ENCODE peak calls at places on chromosomes 4 and X, in eight cellular contexts. I is stimulated activated CD4-positive, alpha-beta T cell treated with anti-CD3 and anti-CD28 coated beads, TNF-alpha, amount 100 ng/mL, for 4 hours; C is activated CD4-positive, alpha-beta memory T cell treated with anti-CD3 and anti-CD28 coated beads, Interleukin-2, amount 10 ng/mL, durations not matched to agents 7 days and 5 days; J is MM.1S; F is activated CD8-positive, alpha-beta memory T cell treated with anti-CD3 and anti-CD28 coated beads for 4 hours; O is bronchial epithelial cell; T is activated T-cell treated with anti-CD3 and anti-CD28 coated beads for 1 hour; R is naive B cell. K is an unnamed sample.

GRCh38 chr4:6404611-6405416 is 67.6 kb downstream of the PPP2R2C start:
- DNase-seq in I (no peak), C (no peak), J (no peak), F (no peak), O (no peak), T (no peak), R (no peak), K (no peak)

GRCh38 chr4:16685536-16685935 is 212.9 kb downstream of the LDB2 start:
- DNase-seq in I (no peak), C (no peak), J (no peak), F (no peak), O (no peak), T (no peak), R (no peak), K (no peak)

GRCh38 chr4:144611850-144612249 is 34.1 kb upstream of the HHIP start:
- DNase-seq in I (no peak), C (no peak), J (peak; percentile 21), F (no peak), O (peak; percentile 20), T (no peak), R (no peak), K (peak; percentile 18)

GRCh38 chrX:56790778-56791177 is 61.7 kb downstream of the NBDY start:
- DNase-seq in I (no peak), C (no peak), J (no peak), F (no peak), O (no peak), T (no peak), R (no peak), K (no peak)

GRCh38 chr4:47434931-47435330 is 28.6 kb downstream of the COMMD8 start:
- DNase-seq in I (no peak), C (no peak), J (no peak), F (no peak), O (no peak), T (no peak), R (no peak), K (no peak)

GRCh38 chr4:47383829-47384427 is 79.6 kb downstream of the COMMD8 start:
- DNase-seq in I (no peak), C (no peak), J (peak; percentile 45), F (no peak), O (peak; percentile 47), T (no peak), R (no peak), K (peak; percentile 14)

GRCh38 chrX:2784026-2784425 is 32.2 kb downstream of the XG start:
- DNase-seq in I (no peak), C (no peak), J (no peak), F (no peak), O (no peak), T (no peak), R (no peak), K (no peak)

GRCh38 chrX:82711432-82711831 is 796.7 kb upstream of the POU3F4 start:
- DNase-seq in I (no peak), C (no peak), J (no peak), F (no peak), O (peak; percentile 5), T (no peak), R (no peak), K (no peak)

GRCh38 chr4:96035727-96036126 is 195.8 kb downstream of the PDHA2 start:
- DNase-seq in I (no peak), C (no peak), J (peak; percentile 27), F (no peak), O (peak; percentile 55), T (no peak), R (no peak), K (no peak)

GRCh38 chr4:184441461-184442392 is 32.6 kb downstream of the IRF2 start:
- DNase-seq in I (no peak), C (no peak), J (no peak), F (no peak), O (no peak), T (no peak), R (no peak), K (no peak)

GRCh38 chr4:154877110-154877760 is 96.2 kb downstream of the RBM46 start:
- DNase-seq in I (no peak), C (no peak), J (no peak), F (no peak), O (peak; percentile 53), T (no peak), R (no peak), K (no peak)

GRCh38 chr4:155047755-155048154 is 160.7 kb upstream of the NPY2R start:
- DNase-seq in I (no peak), C (no peak), J (no peak), F (no peak), O (peak; percentile 55), T (no peak), R (no peak), K (no peak)

GRCh38 chr4:121777625-121778024 is 12.7 kb upstream of the SMIM43 start:
- DNase-seq in I (no peak), C (no peak), J (no peak), F (no peak), O (no peak), T (no peak), R (no peak), K (no peak)

GRCh38 chr4:175536852-175537453 is 275.1 kb downstream of the GPM6A start:
- DNase-seq in I (no peak), C (no peak), J (peak; percentile 71), F (no peak), O (peak; percentile 70), T (no peak), R (no peak), K (peak; percentile 8)

GRCh38 chr4:8540072-8540471 is 40.1 kb upstream of the GPR78 start:
- DNase-seq in I (peak; percentile 5), C (no peak), J (peak; percentile 26), F (no peak), O (peak; percentile 4), T (no peak), R (no peak), K (no peak)

GRCh38 chr4:138182838-138183426 is 59.2 kb downstream of the SLC7A11 start:
- DNase-seq in I (no peak), C (no peak), J (peak; percentile 63), F (no peak), O (peak; percentile 74), T (no peak), R (peak; percentile 20), K (peak; percentile 12)

GRCh38 chrX:77572322-77572721 is 125.1 kb downstream of the FGF16 start:
- DNase-seq in I (no peak), C (no peak), J (no peak), F (no peak), O (peak; percentile 12), T (no peak), R (no peak), K (no peak)

GRCh38 chrX:22652596-22652995 is 347.2 kb upstream of the DDX53 start:
- DNase-seq in I (no peak), C (no peak), J (no peak), F (no peak), O (peak; percentile 21), T (no peak), R (no peak), K (no peak)

GRCh38 chrX:131792356-131792749 is 230.7 kb upstream of the STK26 start:
- DNase-seq in I (no peak), C (no peak), J (peak; percentile 92), F (peak; percentile 73), O (no peak), T (no peak), R (peak; percentile 86), K (no peak)

GRCh38 chr4:98586634-98587354 is 71.6 kb downstream of the TSPAN5 start:
- DNase-seq in I (no peak), C (no peak), J (no peak), F (no peak), O (no peak), T (no peak), R (no peak), K (no peak)

GRCh38 chr4:154492288-154492687 is 689 bp upstream of the DCHS2 start:
- DNase-seq in I (no peak), C (no peak), J (no peak), F (no peak), O (no peak), T (no peak), R (no peak), K (no peak)

GRCh38 chr4:158193171-158193749 is 17.0 kb upstream of the TMEM144 start:
- DNase-seq in I (no peak), C (no peak), J (peak; percentile 55), F (no peak), O (peak; percentile 52), T (no peak), R (no peak), K (no peak)

GRCh38 chr4:158873795-158874359 is 105.1 kb downstream of the FNIP2 start:
- DNase-seq in I (no peak), C (peak; percentile 51), J (no peak), F (no peak), O (peak; percentile 99), T (no peak), R (no peak), K (no peak)

K was measured in germinal center.